ENCODE peak calls at places on chromosomes 2 and 18, in four cellular contexts. J is heart right ventricle, E is MM.1S, I is heart left ventricle. B is an unnamed sample. For H3K27me3, the result is how much of the 10 kb centered on the place peaks cover.

GRCh38 chr2:86675611-86676015 is 44.5 kb upstream of the RMND5A start:
- DNase-seq in J (no peak), E (peak), I (no peak), B (no peak)

GRCh38 chr2:234003972-234004617 is 46.4 kb upstream of the SPP2 start:
- DNase-seq in J (peak), E (no peak), I (no peak), B (no peak)

GRCh38 chr2:239331560-239331959 is 69.3 kb downstream of the HDAC4 start:
- DNase-seq in J (peak), E (no peak), I (no peak), B (peak)

GRCh38 chr18:2515908-2516625 is 55.2 kb downstream of the METTL4 start:
- DNase-seq in J (no peak), E (peak), I (no peak), B (no peak)

GRCh38 chr2:53865264-53865663 is 5.5 kb upstream of the GPR75 start:
- DNase-seq in J (no peak), E (no peak), I (no peak), B (no peak)

GRCh38 chr2:76825409-76825970 is 696.7 kb downstream of the LRRTM4 start:
- DNase-seq in J (no peak), E (no peak), I (no peak), B (no peak)

GRCh38 chr2:39875182-39875913 is 96.3 kb upstream of the THUMPD2 start:
- DNase-seq in J (peak), E (no peak), I (peak), B (no peak)

GRCh38 chr2:150171065-150171548 is 316.4 kb downstream of the RND3 start:
- DNase-seq in J (no peak), E (no peak), I (peak), B (no peak)

GRCh38 chr2:198930170-198930569 is 527.6 kb downstream of the SATB2 start:
- DNase-seq in J (no peak), E (peak), I (no peak), B (no peak)

GRCh38 chr2:169664978-169665930 is 29.0 kb downstream of the CFAP210 start:
- DNase-seq in J (no peak), E (no peak), I (no peak), B (no peak)

GRCh38 chr2:117972466-117973123 is 41.3 kb downstream of the CCDC93 start:
- DNase-seq in J (no peak), E (no peak), I (no peak), B (no peak)

GRCh38 chr2:96882906-96883305 is 13.0 kb upstream of the SEMA4C start:
- DNase-seq in J (no peak), E (no peak), I (no peak), B (no peak)

GRCh38 chr18:59233017-59233410 is 13.1 kb downstream of the GRP start:
- DNase-seq in J (no peak), E (no peak), I (no peak), B (no peak)

GRCh38 chr2:187871506-187871905 is 317.3 kb upstream of the TFPI start:
- DNase-seq in J (no peak), E (no peak), I (no peak), B (no peak)

GRCh38 chr2:205680067-205680466 is 2.2 kb upstream of the NRP2 start:
- DNase-seq in J (peak), E (peak), I (no peak), B (no peak)

GRCh38 chr2:196566969-196567666 is 72.4 kb upstream of the CCDC150 start:
- DNase-seq in J (peak), E (no peak), I (no peak), B (no peak)

GRCh38 chr2:120257522-120257921 is 4.9 kb downstream of the RALB start:
- DNase-seq in J (peak), E (peak), I (no peak), B (no peak)

GRCh38 chr2:241545523-241546473 is 12.7 kb upstream of the BOK start:
- DNase-seq in J (no peak), E (no peak), I (no peak), B (no peak)

GRCh38 chr2:186032337-186032736 is 293.7 kb downstream of the FSIP2 start:
- DNase-seq in J (no peak), E (no peak), I (no peak), B (no peak)

GRCh38 chr2:234885113-234885512 is 66.7 kb upstream of the SH3BP4 start:
- DNase-seq in J (no peak), E (no peak), I (no peak), B (no peak)

GRCh38 chr2:231104115-231104713 is 20.6 kb downstream of the HTR2B start:
- DNase-seq in J (peak), E (peak), I (no peak), B (peak)

GRCh38 chr2:45293182-45293581 is 283.9 kb upstream of the SIX2 start:
- DNase-seq in J (no peak), E (no peak), I (no peak), B (no peak)

GRCh38 chr18:79424008-79424565 is 28.4 kb downstream of the NFATC1 start:
- DNase-seq in J (peak), E (no peak), I (peak), B (peak)

GRCh38 chr2:140041801-140042200 is 1261.6 kb upstream of the NXPH2 start:
- DNase-seq in J (no peak), E (no peak), I (no peak), B (no peak)

GRCh38 chr2:137969418-137969765 is 5.1 kb downstream of the HNMT start:
- DNase-seq in J (peak), E (no peak), I (no peak), B (no peak)

GRCh38 chr2:10163498-10164486 is 41.3 kb downstream of the RRM2 start:
- DNase-seq in J (no peak), E (no peak), I (no peak), B (no peak)

GRCh38 chr2:192053921-192054320 is 140.8 kb downstream of the TMEFF2 start:
- DNase-seq in J (no peak), E (no peak), I (no peak), B (no peak)

DNA sequence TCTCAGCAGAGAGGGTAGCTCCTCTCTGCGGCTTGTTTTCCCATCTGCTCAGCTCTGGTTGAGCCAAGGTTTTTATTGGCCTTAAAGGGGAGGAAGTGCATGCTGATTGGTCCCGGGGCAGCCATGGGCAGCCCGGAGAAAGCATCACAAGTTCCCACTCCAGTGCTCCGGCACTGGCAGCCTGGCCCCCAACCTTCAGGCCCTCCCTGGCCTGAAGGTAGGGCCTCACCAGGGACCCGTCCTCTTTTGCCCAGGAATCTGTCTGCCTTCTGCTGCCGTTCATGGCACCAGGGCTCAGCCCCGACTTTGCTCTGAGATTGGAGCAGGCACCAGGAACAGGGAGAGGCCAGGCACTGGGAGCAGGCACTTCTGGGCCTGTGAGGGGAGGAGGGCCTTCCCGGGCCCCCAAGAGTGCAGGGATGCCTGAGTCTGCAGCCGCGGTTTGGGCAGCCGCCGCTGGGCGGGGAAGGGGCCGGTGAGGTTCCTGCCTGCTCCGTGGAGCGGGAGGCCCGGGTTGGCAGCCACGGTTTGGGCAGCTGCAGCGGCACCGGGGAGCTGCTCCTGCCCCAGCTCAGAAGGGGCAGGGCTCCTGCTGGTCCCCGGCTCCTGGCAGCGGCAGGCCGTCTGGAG is 17.5 kb upstream of the ILKAP start:
- DNase-seq in J (no peak), E (no peak), I (no peak), B (no peak)
- H3K4me3 ChIP-seq in J (peak), E (no peak), I (peak), B (peak)

GRCh38 chr2:126799306-126799705 is 99.4 kb upstream of the TEX51 start:
- DNase-seq in J (no peak), E (no peak), I (no peak), B (no peak)

GRCh38 chr2:126796931-126797621 is 101.6 kb upstream of the TEX51 start:
- DNase-seq in J (no peak), E (no peak), I (no peak), B (no peak)

GRCh38 chr2:126795661-126796060 is 103.0 kb upstream of the TEX51 start:
- DNase-seq in J (no peak), E (no peak), I (no peak), B (peak)

GRCh38 chr2:126798276-126799140 is 100.2 kb upstream of the TEX51 start:
- DNase-seq in J (no peak), E (no peak), I (no peak), B (peak)

DNA sequence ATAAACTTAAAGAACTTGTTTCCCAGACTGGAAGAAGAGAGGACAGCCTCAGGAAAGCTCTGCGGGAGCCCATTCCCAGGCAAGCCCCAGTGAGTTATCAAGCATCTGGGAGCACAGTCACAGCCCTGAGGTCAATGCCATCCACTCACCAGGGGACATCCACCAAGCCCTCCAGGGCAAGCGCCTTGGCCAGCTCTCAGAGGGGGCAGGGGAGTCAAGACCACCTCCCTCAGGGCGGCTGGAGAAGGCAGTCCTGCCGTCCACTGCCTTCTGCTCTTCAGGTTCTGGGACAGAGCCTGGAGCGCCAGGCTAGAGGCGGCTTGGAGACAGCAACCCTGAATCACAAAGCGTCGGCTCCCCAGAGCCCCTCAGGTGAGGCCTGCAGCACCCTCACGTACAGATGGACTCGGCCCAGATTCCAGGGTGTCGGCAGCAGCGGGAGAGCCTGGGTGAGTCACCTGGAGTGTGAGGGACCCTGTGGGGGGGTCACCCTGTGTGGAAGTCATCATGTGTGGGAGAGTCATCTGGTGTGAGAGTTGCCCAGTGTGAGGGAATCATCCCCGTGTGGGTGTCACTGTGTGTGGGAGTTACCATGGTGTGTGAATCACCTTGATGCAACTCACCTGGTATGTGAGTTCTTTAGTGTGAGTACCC is 100.9 kb upstream of the TEX51 start:
- DNase-seq in J (no peak), E (no peak), I (no peak), B (peak)
- H3K27me3 ChIP-seq in J (under half), E (under half), I (under half), B (under half)

GRCh38 chr2:217652761-217653160 is 350.0 kb downstream of the TNS1 start:
- DNase-seq in J (no peak), E (no peak), I (no peak), B (no peak)
- H3K4me3 ChIP-seq in J (no peak), E (no peak), I (no peak), B (no peak)

GRCh38 chr2:104872034-104872865 is 18.3 kb downstream of the POU3F3 start:
- DNase-seq in J (no peak), E (no peak), I (no peak), B (no peak)

GRCh38 chr2:104872866-104873688 is 19.2 kb downstream of the POU3F3 start:
- DNase-seq in J (peak), E (peak), I (peak), B (no peak)

GRCh38 chr2:104876606-104877005 is 22.7 kb downstream of the POU3F3 start:
- DNase-seq in J (no peak), E (no peak), I (no peak), B (no peak)

GRCh38 chr2:104873689-104874054 is 19.8 kb downstream of the POU3F3 start:
- DNase-seq in J (no peak), E (no peak), I (no peak), B (no peak)

GRCh38 chr2:104874230-104874629 is 20.3 kb downstream of the POU3F3 start:
- DNase-seq in J (no peak), E (no peak), I (no peak), B (no peak)
- H3K27me3 ChIP-seq in J (under half), E (under half), I (half or more), B (under half)